ENCODE peak calls at places on chromosomes 16 and 17, in eight cellular contexts. One of them, this sample, is unnamed.
A peak's percentile ranks its signal among the peaks of the same experiment; 100 is the strongest.

GRCh38 chr17:17356149-17356930 is 53.2 kb downstream of the NT5M start:
- DNase-seq in dorsolateral prefrontal cortex: peak; percentile 70
- DNase-seq in lower lobe of right lung: peak; percentile 76
- DNase-seq in CD8-positive, alpha-beta T cell: peak; percentile 83
- DNase-seq in breast epithelium: peak; percentile 78
- DNase-seq in Peyer's patch: peak; percentile 66
- DNase-seq in endodermal cell: peak; percentile 97
- DNase-seq in AG04450: peak; percentile 74
- DNase-seq in this sample: peak; percentile 81

GRCh38 chr17:34980353-34980680 is at the start of gene LIG3:
- DNase-seq in AG04450: peak; percentile 74
- DNase-seq in dorsolateral prefrontal cortex: peak; percentile 88
- DNase-seq in breast epithelium: peak; percentile 94
- DNase-seq in endodermal cell: peak; percentile 100
- DNase-seq in CD8-positive, alpha-beta T cell: peak; percentile 95
- DNase-seq in Peyer's patch: peak; percentile 92
- DNase-seq in lower lobe of right lung: peak; percentile 96
- DNase-seq in this sample: peak; percentile 91

GRCh38 chr17:47810901-47811635 is 10.5 kb downstream of the OSBPL7 start:
- DNase-seq in CD8-positive, alpha-beta T cell: no peak
- DNase-seq in endodermal cell: peak; percentile 39
- DNase-seq in AG04450: no peak
- DNase-seq in Peyer's patch: no peak
- DNase-seq in dorsolateral prefrontal cortex: no peak
- DNase-seq in breast epithelium: no peak
- DNase-seq in lower lobe of right lung: no peak
- DNase-seq in this sample: no peak

GRCh38 chr17:77392376-77393273 is 251.9 kb downstream of the SEC14L1 start:
- DNase-seq in CD8-positive, alpha-beta T cell: no peak
- DNase-seq in dorsolateral prefrontal cortex: no peak
- DNase-seq in Peyer's patch: no peak
- DNase-seq in endodermal cell: peak; percentile 92
- DNase-seq in breast epithelium: no peak
- DNase-seq in AG04450: no peak
- DNase-seq in lower lobe of right lung: no peak
- DNase-seq in this sample: peak; percentile 45

GRCh38 chr16:83305092-83305491 is 502.7 kb upstream of the HSBP1 start:
- DNase-seq in AG04450: peak; percentile 36
- DNase-seq in breast epithelium: no peak
- DNase-seq in endodermal cell: no peak
- DNase-seq in Peyer's patch: no peak
- DNase-seq in CD8-positive, alpha-beta T cell: no peak
- DNase-seq in dorsolateral prefrontal cortex: no peak
- DNase-seq in lower lobe of right lung: no peak
- DNase-seq in this sample: peak; percentile 95

GRCh38 chr17:81859906-81860755 is at the start of gene P4HB:
- DNase-seq in Peyer's patch: no peak
- DNase-seq in lower lobe of right lung: no peak
- DNase-seq in CD8-positive, alpha-beta T cell: no peak
- DNase-seq in breast epithelium: no peak
- DNase-seq in dorsolateral prefrontal cortex: no peak
- DNase-seq in endodermal cell: no peak
- DNase-seq in AG04450: no peak
- DNase-seq in this sample: no peak

GRCh38 chr17:12020595-12021590 is at the start of gene MAP2K4:
- DNase-seq in Peyer's patch: peak; percentile 90
- DNase-seq in AG04450: peak; percentile 64
- DNase-seq in breast epithelium: peak; percentile 95
- DNase-seq in dorsolateral prefrontal cortex: peak; percentile 88
- DNase-seq in CD8-positive, alpha-beta T cell: peak; percentile 98
- DNase-seq in endodermal cell: peak; percentile 100
- DNase-seq in lower lobe of right lung: peak; percentile 93
- DNase-seq in this sample: peak; percentile 87

GRCh38 chr17:21168555-21168865 is 41.7 kb downstream of the DHRS7B start:
- DNase-seq in lower lobe of right lung: no peak
- DNase-seq in dorsolateral prefrontal cortex: no peak
- DNase-seq in endodermal cell: no peak
- DNase-seq in AG04450: no peak
- DNase-seq in CD8-positive, alpha-beta T cell: peak; percentile 31
- DNase-seq in breast epithelium: no peak
- DNase-seq in Peyer's patch: no peak
- DNase-seq in this sample: no peak

GRCh38 chr17:72126575-72127486 is 6.0 kb downstream of the SOX9 start:
- DNase-seq in AG04450: no peak
- DNase-seq in breast epithelium: no peak
- DNase-seq in Peyer's patch: no peak
- DNase-seq in endodermal cell: no peak
- DNase-seq in dorsolateral prefrontal cortex: no peak
- DNase-seq in CD8-positive, alpha-beta T cell: no peak
- DNase-seq in lower lobe of right lung: no peak
- DNase-seq in this sample: peak; percentile 78

GRCh38 chr16:88402551-88402950 is 19.8 kb downstream of the ZNF469 start:
- DNase-seq in breast epithelium: no peak
- DNase-seq in endodermal cell: no peak
- DNase-seq in dorsolateral prefrontal cortex: no peak
- DNase-seq in CD8-positive, alpha-beta T cell: no peak
- DNase-seq in Peyer's patch: no peak
- DNase-seq in AG04450: no peak
- DNase-seq in lower lobe of right lung: no peak
- DNase-seq in this sample: no peak

GRCh38 chr17:56594528-56595418 is 1.3 kb downstream of the NOG start:
- DNase-seq in Peyer's patch: no peak
- DNase-seq in AG04450: no peak
- DNase-seq in dorsolateral prefrontal cortex: no peak
- DNase-seq in breast epithelium: no peak
- DNase-seq in CD8-positive, alpha-beta T cell: peak; percentile 70
- DNase-seq in endodermal cell: peak; percentile 88
- DNase-seq in lower lobe of right lung: peak; percentile 50
- DNase-seq in this sample: peak; percentile 14

GRCh38 chr17:75454193-75454592 is 2.2 kb upstream of the TMEM94 start:
- DNase-seq in Peyer's patch: no peak
- DNase-seq in lower lobe of right lung: no peak
- DNase-seq in AG04450: no peak
- DNase-seq in CD8-positive, alpha-beta T cell: no peak
- DNase-seq in dorsolateral prefrontal cortex: no peak
- DNase-seq in endodermal cell: no peak
- DNase-seq in breast epithelium: no peak
- DNase-seq in this sample: no peak

GRCh38 chr16:2532494-2533141 is 1.4 kb upstream of the CEMP1 start:
- DNase-seq in CD8-positive, alpha-beta T cell: peak; percentile 75
- DNase-seq in dorsolateral prefrontal cortex: no peak
- DNase-seq in lower lobe of right lung: peak; percentile 91
- DNase-seq in breast epithelium: peak; percentile 93
- DNase-seq in Peyer's patch: peak; percentile 89
- DNase-seq in AG04450: no peak
- DNase-seq in endodermal cell: peak; percentile 89
- DNase-seq in this sample: peak; percentile 42

GRCh38 chr16:47604306-47604705 is 143.2 kb downstream of the PHKB start:
- DNase-seq in Peyer's patch: no peak
- DNase-seq in AG04450: no peak
- DNase-seq in lower lobe of right lung: no peak
- DNase-seq in dorsolateral prefrontal cortex: no peak
- DNase-seq in CD8-positive, alpha-beta T cell: no peak
- DNase-seq in breast epithelium: no peak
- DNase-seq in endodermal cell: no peak
- DNase-seq in this sample: peak; percentile 69

GRCh38 chr16:69925311-69925710 is 25.8 kb upstream of the CLEC18A start:
- DNase-seq in endodermal cell: no peak
- DNase-seq in CD8-positive, alpha-beta T cell: no peak
- DNase-seq in dorsolateral prefrontal cortex: no peak
- DNase-seq in AG04450: no peak
- DNase-seq in breast epithelium: no peak
- DNase-seq in lower lobe of right lung: no peak
- DNase-seq in Peyer's patch: no peak
- DNase-seq in this sample: no peak
- H3K4me3 ChIP-seq in endodermal cell: no peak overlapping the region
- H3K4me3 ChIP-seq in CD8-positive, alpha-beta T cell: no peak overlapping the region
- H3K4me3 ChIP-seq in dorsolateral prefrontal cortex: peak overlapping the region; percentile 3
- H3K4me3 ChIP-seq in AG04450: peak overlapping the region; percentile 35
- H3K4me3 ChIP-seq in breast epithelium: peak overlapping the region; percentile 41
- H3K4me3 ChIP-seq in lower lobe of right lung: peak overlapping the region; percentile 14
- H3K4me3 ChIP-seq in Peyer's patch: no peak overlapping the region
- H3K4me3 ChIP-seq in this sample: peak overlapping the region; percentile 50

DNA sequence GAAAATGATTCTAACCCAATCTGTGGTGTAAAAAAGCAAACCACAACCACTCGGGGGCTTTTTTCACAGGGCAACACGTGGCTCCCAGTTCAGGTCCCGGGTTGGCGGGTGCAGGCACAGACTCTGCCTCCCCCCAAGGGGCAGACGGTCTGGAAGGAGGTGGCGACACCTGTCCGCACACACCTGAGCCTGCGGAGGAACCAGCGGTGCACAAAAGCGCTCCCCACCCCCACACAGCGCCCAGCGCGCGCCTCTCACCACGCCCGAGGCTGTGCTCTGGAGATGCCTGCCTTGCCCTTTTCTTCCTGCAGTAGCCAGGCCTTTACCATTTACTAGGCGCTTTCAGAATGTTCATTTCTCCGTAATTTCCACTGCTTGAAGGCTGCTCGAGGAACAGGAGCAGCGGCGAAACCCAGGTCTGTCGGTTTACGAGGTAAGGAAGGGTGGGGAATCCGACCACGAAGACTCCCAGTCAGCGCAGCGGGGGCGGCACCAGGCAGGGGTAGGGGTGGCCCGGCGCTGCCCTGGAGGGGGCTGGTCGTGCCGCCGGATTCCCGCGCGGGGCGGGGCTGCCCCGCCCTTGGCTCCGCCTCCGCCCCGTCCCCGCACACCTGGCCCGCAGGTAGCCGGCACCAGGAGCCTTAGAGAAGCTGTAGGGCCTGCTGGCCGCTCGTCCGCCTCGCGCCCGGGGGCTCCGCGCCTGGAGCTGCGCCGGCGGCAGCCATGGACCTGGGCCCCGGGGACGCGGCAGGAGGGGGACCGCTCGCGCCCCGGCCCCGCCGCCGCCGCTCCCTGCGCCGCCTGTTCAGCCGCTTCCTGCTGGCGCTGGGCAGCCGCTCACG is at the start of gene USP43:
- DNase-seq in Peyer's patch: no peak
- DNase-seq in breast epithelium: peak; percentile 59
- DNase-seq in dorsolateral prefrontal cortex: no peak
- DNase-seq in CD8-positive, alpha-beta T cell: peak; percentile 49
- DNase-seq in lower lobe of right lung: peak; percentile 71
- DNase-seq in endodermal cell: peak; percentile 94
- DNase-seq in AG04450: no peak
- DNase-seq in this sample: peak; percentile 12
- TF ChIP-seq CTCF in Peyer's patch: no peak
- TF ChIP-seq CTCF in breast epithelium: no peak
- TF ChIP-seq CTCF in dorsolateral prefrontal cortex: no peak
- TF ChIP-seq CTCF in CD8-positive, alpha-beta T cell: no peak
- TF ChIP-seq CTCF in lower lobe of right lung: no peak
- TF ChIP-seq CTCF in endodermal cell: no peak
- TF ChIP-seq CTCF in AG04450: no peak
- TF ChIP-seq CTCF in this sample: no peak

GRCh38 chr17:43550754-43551153 is 4.6 kb upstream of the ETV4 start:
- DNase-seq in breast epithelium: no peak
- DNase-seq in AG04450: no peak
- DNase-seq in endodermal cell: no peak
- DNase-seq in dorsolateral prefrontal cortex: no peak
- DNase-seq in lower lobe of right lung: no peak
- DNase-seq in CD8-positive, alpha-beta T cell: no peak
- DNase-seq in Peyer's patch: no peak
- DNase-seq in this sample: no peak

GRCh38 chr17:43554857-43555256 is 8.7 kb upstream of the ETV4 start:
- DNase-seq in endodermal cell: peak; percentile 73
- DNase-seq in AG04450: no peak
- DNase-seq in Peyer's patch: no peak
- DNase-seq in CD8-positive, alpha-beta T cell: no peak
- DNase-seq in breast epithelium: no peak
- DNase-seq in lower lobe of right lung: no peak
- DNase-seq in dorsolateral prefrontal cortex: no peak
- DNase-seq in this sample: no peak

GRCh38 chr17:43549496-43549895 is 3.4 kb upstream of the ETV4 start:
- DNase-seq in CD8-positive, alpha-beta T cell: no peak
- DNase-seq in lower lobe of right lung: no peak
- DNase-seq in breast epithelium: no peak
- DNase-seq in Peyer's patch: no peak
- DNase-seq in AG04450: no peak
- DNase-seq in endodermal cell: peak; percentile 62
- DNase-seq in dorsolateral prefrontal cortex: no peak
- DNase-seq in this sample: no peak

GRCh38 chr17:43553501-43554018 is 7.4 kb upstream of the ETV4 start:
- DNase-seq in Peyer's patch: no peak
- DNase-seq in lower lobe of right lung: no peak
- DNase-seq in endodermal cell: peak; percentile 55
- DNase-seq in CD8-positive, alpha-beta T cell: no peak
- DNase-seq in dorsolateral prefrontal cortex: no peak
- DNase-seq in AG04450: no peak
- DNase-seq in breast epithelium: no peak
- DNase-seq in this sample: no peak

DNA sequence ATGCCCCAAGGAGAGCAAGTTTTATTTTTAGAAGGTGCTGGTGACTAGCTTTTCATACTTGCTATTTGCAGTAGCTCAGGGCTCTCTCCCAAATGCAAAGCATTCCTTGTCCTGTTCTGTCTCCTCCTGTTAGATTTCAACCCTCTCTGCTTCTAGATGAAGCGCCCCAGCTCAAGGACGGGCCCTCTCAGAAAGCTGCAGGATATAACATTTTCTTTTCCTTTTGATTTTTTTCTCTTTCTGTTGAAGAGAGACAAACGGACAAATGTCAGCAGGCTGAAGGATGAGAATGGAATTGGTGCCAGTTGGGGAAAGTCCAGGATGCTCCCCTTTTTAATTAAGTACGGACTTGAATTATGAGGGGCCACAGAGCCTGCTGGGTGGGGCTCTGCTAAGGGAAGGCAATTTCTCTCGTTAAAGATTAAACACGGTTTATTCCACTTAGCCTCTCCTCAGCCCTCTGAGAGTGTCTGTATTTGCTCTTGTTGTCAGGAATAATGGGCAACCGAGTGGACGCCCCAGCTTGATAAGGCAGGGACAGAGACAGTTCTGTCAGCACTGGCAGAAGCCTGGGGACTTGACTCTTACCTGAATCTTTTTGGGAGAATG is 6.2 kb upstream of the ETV4 start:
- DNase-seq in dorsolateral prefrontal cortex: no peak
- DNase-seq in lower lobe of right lung: no peak
- DNase-seq in Peyer's patch: no peak
- DNase-seq in endodermal cell: no peak
- DNase-seq in AG04450: no peak
- DNase-seq in CD8-positive, alpha-beta T cell: no peak
- DNase-seq in breast epithelium: no peak
- DNase-seq in this sample: no peak
- H3K4me3 ChIP-seq in dorsolateral prefrontal cortex: no peak overlapping the region
- H3K4me3 ChIP-seq in lower lobe of right lung: no peak overlapping the region
- H3K4me3 ChIP-seq in Peyer's patch: no peak overlapping the region
- H3K4me3 ChIP-seq in endodermal cell: no peak overlapping the region
- H3K4me3 ChIP-seq in AG04450: no peak overlapping the region
- H3K4me3 ChIP-seq in CD8-positive, alpha-beta T cell: no peak overlapping the region
- H3K4me3 ChIP-seq in breast epithelium: no peak overlapping the region
- H3K4me3 ChIP-seq in this sample: no peak overlapping the region

DNA sequence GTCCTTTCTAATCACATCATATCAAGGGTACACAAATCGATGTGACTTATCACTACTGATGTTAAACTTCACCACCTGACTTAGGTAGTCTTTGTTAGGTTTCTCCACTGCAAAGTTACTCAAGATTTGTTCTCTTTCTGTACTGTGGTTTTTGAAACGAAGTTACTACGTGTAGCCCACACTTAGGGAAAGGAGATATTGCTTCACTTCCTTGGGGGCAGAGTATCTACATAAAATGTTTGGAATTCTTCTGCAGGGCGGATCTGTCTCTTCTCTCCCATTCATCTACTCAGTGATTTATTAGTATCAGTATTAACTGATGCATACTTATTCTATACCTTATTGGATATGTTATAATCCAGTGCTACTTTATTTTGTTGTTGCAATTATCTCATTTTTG is 403.6 kb upstream of the MON1B start:
- DNase-seq in breast epithelium: no peak
- DNase-seq in dorsolateral prefrontal cortex: no peak
- DNase-seq in AG04450: no peak
- DNase-seq in CD8-positive, alpha-beta T cell: no peak
- DNase-seq in endodermal cell: no peak
- DNase-seq in Peyer's patch: no peak
- DNase-seq in lower lobe of right lung: no peak
- DNase-seq in this sample: no peak
- TF ChIP-seq CTCF in breast epithelium: no peak
- TF ChIP-seq CTCF in dorsolateral prefrontal cortex: no peak
- TF ChIP-seq CTCF in AG04450: no peak
- TF ChIP-seq CTCF in CD8-positive, alpha-beta T cell: no peak
- TF ChIP-seq CTCF in endodermal cell: no peak
- TF ChIP-seq CTCF in Peyer's patch: no peak
- TF ChIP-seq CTCF in lower lobe of right lung: no peak
- TF ChIP-seq CTCF in this sample: no peak

This sample was measured in AG10803.